ENCODE peak calls at places on chromosomes 5 and 9, in four cellular contexts. T, C, F and J are unnamed samples.
A peak's percentile ranks its signal among the peaks of the same experiment; 100 is the strongest.

GRCh38 chr9:130696996-130697395 is 3.4 kb downstream of the EXOSC2 start:
- DNase-seq in T (no peak), C (no peak), F (no peak), J (no peak)

GRCh38 chr5:81850494-81850893 is 99.6 kb upstream of the SSBP2 start:
- DNase-seq in T (peak; percentile 40), C (no peak), F (no peak), J (peak; percentile 33)

GRCh38 chr9:135592331-135592590 is 30.7 kb downstream of the PAEP start:
- DNase-seq in T (no peak), C (no peak), F (no peak), J (no peak)

GRCh38 chr9:117466111-117466510 is 51.3 kb upstream of the ASTN2 start:
- DNase-seq in T (no peak), C (no peak), F (no peak), J (no peak)

GRCh38 chr9:12771891-12772290 is 2.9 kb upstream of the LURAP1L start:
- DNase-seq in T (no peak), C (no peak), F (no peak), J (peak; percentile 43)

GRCh38 chr9:120713257-120714087 is 798 bp downstream of the MEGF9 start:
- DNase-seq in T (peak; percentile 13), C (no peak), F (no peak), J (no peak)

GRCh38 chr5:129245489-129245888 is 150.9 kb downstream of the ISOC1 start:
- DNase-seq in T (peak; percentile 8), C (no peak), F (no peak), J (no peak)

GRCh38 chr5:16888694-16889124 is 47.4 kb downstream of the MYO10 start:
- DNase-seq in T (peak; percentile 61), C (no peak), F (no peak), J (no peak)

GRCh38 chr9:18743976-18744375 is 270.0 kb downstream of the ADAMTSL1 start:
- DNase-seq in T (peak; percentile 60), C (no peak), F (no peak), J (peak; percentile 76)

GRCh38 chr5:124515494-124516222 is 230.8 kb downstream of the ZNF608 start:
- DNase-seq in T (peak; percentile 44), C (no peak), F (no peak), J (no peak)

GRCh38 chr9:98191615-98192502 is 578 bp downstream of the CORO2A start:
- DNase-seq in T (no peak), C (peak; percentile 69), F (no peak), J (no peak)

GRCh38 chr5:149730620-149731331 is 666 bp downstream of the PPARGC1B start:
- DNase-seq in T (no peak), C (peak; percentile 58), F (no peak), J (peak; percentile 8)

GRCh38 chr5:55232985-55233928 is at the start of gene CCNO:
- DNase-seq in T (peak; percentile 52), C (peak; percentile 80), F (peak; percentile 18), J (peak; percentile 62)

GRCh38 chr5:145554399-145554798 is 280.7 kb downstream of the PRELID2 start:
- DNase-seq in T (peak; percentile 39), C (peak; percentile 8), F (no peak), J (peak; percentile 82)

GRCh38 chr5:64759960-64760695 is 8.4 kb downstream of the SREK1IP1 start:
- DNase-seq in T (no peak), C (no peak), F (no peak), J (no peak)

GRCh38 chr5:155996123-155996522 is 330.8 kb upstream of the SGCD start:
- DNase-seq in T (no peak), C (no peak), F (no peak), J (no peak)
- TF ChIP-seq CTCF in T (no peak), C (no peak), F (no peak), J (no peak)

DNA sequence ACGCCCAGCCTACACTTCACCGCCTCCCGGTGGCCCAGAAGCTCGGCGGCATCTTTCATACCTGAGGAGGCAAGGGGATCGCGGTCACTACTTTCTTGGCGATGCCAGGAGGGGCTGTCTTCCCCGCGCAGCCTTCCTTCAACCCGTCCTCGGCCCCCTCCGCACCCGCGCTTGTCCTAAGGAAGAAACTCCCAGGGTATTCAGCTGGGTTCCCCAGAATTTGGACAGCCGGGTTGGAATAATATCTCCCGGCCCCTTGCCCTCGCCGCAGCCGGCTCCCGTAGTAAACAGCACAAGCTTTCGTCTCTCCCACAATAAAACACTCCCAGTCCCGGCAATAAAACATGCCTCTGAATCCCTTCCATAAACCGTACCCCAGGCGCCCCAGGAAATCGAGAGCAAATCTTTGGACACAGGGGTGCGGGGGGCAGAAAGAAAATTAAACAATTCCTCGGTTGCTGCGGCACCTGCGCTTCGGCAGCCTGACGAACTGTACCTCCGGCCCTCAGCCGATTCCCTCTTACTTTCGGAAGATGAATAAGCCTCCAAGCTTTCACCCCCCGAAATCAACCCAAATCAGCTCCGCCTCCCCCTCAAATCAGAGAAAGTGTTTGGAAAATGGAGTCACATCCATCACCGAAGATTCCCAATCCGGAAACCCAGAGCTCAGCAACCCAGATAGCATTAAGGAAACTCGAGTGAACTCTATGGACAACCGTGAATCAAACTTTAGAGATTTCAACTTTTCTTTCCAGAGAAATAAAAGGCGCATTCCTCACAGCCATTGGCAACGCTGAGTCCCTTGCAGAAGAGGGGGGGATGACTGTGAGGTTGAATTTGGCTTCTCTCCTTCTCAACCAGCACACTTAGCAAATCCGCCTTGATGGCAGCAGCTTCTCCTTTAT is 1.1 kb downstream of the OTP start:
- DNase-seq in T (no peak), C (no peak), F (no peak), J (no peak)
- TF ChIP-seq EZH2 in T (peak; percentile 87), C (peak; percentile 99), F (no peak), J (peak; percentile 64)

GRCh38 chr5:111746791-111747190 is 10.2 kb downstream of the NREP start:
- DNase-seq in T (no peak), C (no peak), F (no peak), J (peak; percentile 56)
- H3K79me2 ChIP-seq in T (peaks cover 46% of the 10 kb centered on the region), C (peaks cover 70% of the 10 kb centered on the region), F (peaks cover 4% of the 10 kb centered on the region), J (peaks cover 96% of the 10 kb centered on the region)

DNA sequence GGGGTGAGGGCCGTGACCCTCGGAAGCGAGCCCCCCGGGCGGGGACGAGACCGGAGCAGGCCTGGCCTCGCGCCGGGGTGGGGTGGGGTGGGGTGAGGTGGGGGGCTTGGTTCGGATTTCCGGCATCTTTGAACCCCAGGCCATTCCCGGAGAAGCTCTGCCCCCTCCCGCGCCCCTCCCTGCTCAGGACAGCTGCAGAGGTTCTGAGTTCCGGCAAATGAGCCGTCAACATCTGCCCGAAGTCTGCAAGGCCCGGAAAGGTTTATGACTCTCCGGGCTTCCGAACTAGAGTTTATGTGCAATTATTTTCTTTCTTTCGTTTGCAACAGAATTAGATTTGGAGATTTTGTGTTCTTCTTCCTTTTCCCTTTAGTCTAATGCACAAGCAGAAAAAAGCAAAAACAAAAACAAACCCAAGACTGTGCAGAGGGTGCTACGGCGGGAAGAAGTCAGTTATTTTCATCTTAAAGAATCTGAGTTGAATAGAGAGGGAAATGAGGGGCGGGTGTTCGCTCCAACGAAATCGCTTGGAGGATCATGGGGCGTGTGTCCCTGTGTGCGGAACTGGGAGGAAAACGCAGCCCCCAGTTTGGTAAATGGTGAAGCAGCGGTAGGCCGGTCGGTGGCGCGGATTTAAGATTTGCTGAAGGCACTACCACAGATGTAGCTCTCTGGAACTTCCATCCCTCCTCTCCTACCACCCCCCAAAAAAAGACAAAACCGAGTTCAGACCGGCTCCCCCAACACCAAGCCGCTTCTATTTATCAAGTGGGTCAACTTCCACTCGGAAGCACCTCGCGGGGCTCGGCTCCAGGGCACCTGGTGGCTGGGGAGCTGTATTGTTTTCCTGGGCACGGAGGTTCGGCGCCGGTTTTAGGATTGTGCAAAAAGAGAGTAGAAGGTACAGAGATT is 4.8 kb downstream of the LHX2 start:
- DNase-seq in T (no peak), C (no peak), F (no peak), J (no peak)
- TF ChIP-seq CTCF in T (no peak), C (no peak), F (no peak), J (no peak)

GRCh38 chr9:77177894-77178794 is 810 bp downstream of the VPS13A start:
- DNase-seq in T (peak; percentile 38), C (peak; percentile 66), F (peak; percentile 9), J (peak; percentile 20)
- TF ChIP-seq EZH2 in T (no peak), C (no peak), F (no peak), J (no peak)